ENCODE peak calls at places on chromosome 20, in ten cellular contexts. R is A673, S is stomach, O is HCT116, D is endothelial cell, X is gastrocnemius medialis, F is fibroblast of lung, N is dorsolateral prefrontal cortex, B is hepatocyte, Y is A549. J is an unnamed sample.

GRCh38 chr20:14521436-14521835 is 184.0 kb upstream of the FLRT3 start:
- DNase-seq in R (no peak), S (no peak), O (no peak), D (no peak), X (no peak), F (peak), N (no peak), B (no peak), Y (peak), J (no peak)

GRCh38 chr20:50188287-50188688 is 2.3 kb upstream of the CEBPB start:
- DNase-seq in R (no peak), S (no peak), O (no peak), D (no peak), X (no peak), F (no peak), N (no peak), B (no peak), Y (no peak), J (no peak)

GRCh38 chr20:15220778-15221565 is 883.6 kb upstream of the FLRT3 start:
- DNase-seq in R (no peak), S (no peak), O (no peak), D (no peak), X (no peak), F (no peak), N (no peak), B (no peak), Y (no peak), J (no peak)

GRCh38 chr20:38320221-38320620 is 16.3 kb downstream of the BPI start:
- DNase-seq in R (no peak), S (no peak), O (no peak), D (no peak), X (no peak), F (no peak), N (no peak), B (no peak), Y (no peak), J (no peak)

GRCh38 chr20:53611449-53611894 is 17.8 kb upstream of the ZNF217 start:
- DNase-seq in R (peak), S (peak), O (peak), D (no peak), X (no peak), F (peak), N (peak), B (peak), Y (peak), J (no peak)

GRCh38 chr20:47785321-47785899 is at the start of gene SULF2:
- DNase-seq in R (peak), S (peak), O (no peak), D (peak), X (no peak), F (no peak), N (no peak), B (peak), Y (no peak), J (no peak)

GRCh38 chr20:53827292-53827995 is 233.8 kb upstream of the ZNF217 start:
- DNase-seq in R (no peak), S (no peak), O (no peak), D (no peak), X (no peak), F (peak), N (no peak), B (no peak), Y (no peak), J (no peak)

GRCh38 chr20:11473971-11474370 is 443.7 kb upstream of the BTBD3 start:
- DNase-seq in R (no peak), S (no peak), O (no peak), D (no peak), X (no peak), F (no peak), N (no peak), B (no peak), Y (no peak), J (no peak)

GRCh38 chr20:52279667-52280180 is 88.1 kb upstream of the ZFP64 start:
- DNase-seq in R (peak), S (no peak), O (no peak), D (no peak), X (no peak), F (peak), N (no peak), B (peak), Y (no peak), J (no peak)

GRCh38 chr20:62267543-62267942 is 29.2 kb downstream of the OSBPL2 start:
- DNase-seq in R (no peak), S (no peak), O (no peak), D (no peak), X (peak), F (no peak), N (peak), B (no peak), Y (no peak), J (no peak)

GRCh38 chr20:4797275-4797674 is 75.6 kb downstream of the PRND start:
- DNase-seq in R (no peak), S (no peak), O (no peak), D (no peak), X (no peak), F (no peak), N (no peak), B (no peak), Y (no peak), J (no peak)

GRCh38 chr20:42530855-42531674 is 658.6 kb downstream of the PTPRT start:
- DNase-seq in R (peak), S (no peak), O (no peak), D (no peak), X (no peak), F (no peak), N (no peak), B (peak), Y (peak), J (no peak)

GRCh38 chr20:62776692-62777527 is 19.4 kb upstream of the MRGBP start:
- DNase-seq in R (peak), S (peak), O (peak), D (no peak), X (no peak), F (no peak), N (no peak), B (no peak), Y (peak), J (no peak)

GRCh38 chr20:61263084-61263695 is 11.1 kb downstream of the CDH4 start:
- DNase-seq in R (peak), S (no peak), O (no peak), D (peak), X (no peak), F (peak), N (peak), B (peak), Y (peak), J (peak)

GRCh38 chr20:17202030-17202429 is 24.8 kb upstream of the PCSK2 start:
- DNase-seq in R (no peak), S (no peak), O (no peak), D (no peak), X (no peak), F (no peak), N (no peak), B (no peak), Y (no peak), J (no peak)

GRCh38 chr20:38947931-38948362 is 14.2 kb upstream of the DHX35 start:
- DNase-seq in R (no peak), S (no peak), O (no peak), D (no peak), X (no peak), F (no peak), N (no peak), B (no peak), Y (no peak), J (no peak)

GRCh38 chr20:20695250-20695816 is 17.1 kb downstream of the RALGAPA2 start:
- DNase-seq in R (no peak), S (no peak), O (no peak), D (no peak), X (no peak), F (no peak), N (no peak), B (no peak), Y (no peak), J (no peak)

GRCh38 chr20:47141350-47141921 is 215.1 kb downstream of the ZMYND8 start:
- DNase-seq in R (no peak), S (no peak), O (no peak), D (no peak), X (no peak), F (no peak), N (no peak), B (no peak), Y (no peak), J (no peak)

GRCh38 chr20:5364136-5364821 is 47.5 kb upstream of the PROKR2 start:
- DNase-seq in R (no peak), S (no peak), O (no peak), D (no peak), X (no peak), F (no peak), N (no peak), B (no peak), Y (peak), J (no peak)

GRCh38 chr20:51022803-51023616 is at the start of gene KCNG1:
- DNase-seq in R (peak), S (peak), O (peak), D (peak), X (no peak), F (peak), N (peak), B (peak), Y (peak), J (peak)

GRCh38 chr20:52200870-52201269 is 9.3 kb upstream of the ZFP64 start:
- DNase-seq in R (no peak), S (no peak), O (no peak), D (no peak), X (no peak), F (peak), N (no peak), B (no peak), Y (no peak), J (no peak)

GRCh38 chr20:50368813-50369224 is 141.4 kb upstream of the PTPN1 start:
- DNase-seq in R (peak), S (no peak), O (no peak), D (no peak), X (no peak), F (peak), N (no peak), B (peak), Y (peak), J (no peak)

GRCh38 chr20:48295445-48295903 is 510.2 kb upstream of the SULF2 start:
- DNase-seq in R (peak), S (no peak), O (peak), D (peak), X (no peak), F (peak), N (no peak), B (peak), Y (peak), J (no peak)

GRCh38 chr20:19889011-19889953 is 127.9 kb upstream of the NAA20 start:
- DNase-seq in R (no peak), S (no peak), O (no peak), D (peak), X (no peak), F (peak), N (peak), B (peak), Y (peak), J (no peak)

GRCh38 chr20:54980321-54980960 is 505.0 kb downstream of the DOK5 start:
- DNase-seq in R (peak), S (no peak), O (no peak), D (no peak), X (no peak), F (no peak), N (no peak), B (peak), Y (peak), J (no peak)

GRCh38 chr20:11447371-11448100 is 470.2 kb upstream of the BTBD3 start:
- DNase-seq in R (peak), S (no peak), O (no peak), D (no peak), X (no peak), F (no peak), N (no peak), B (no peak), Y (no peak), J (no peak)

GRCh38 chr20:4883051-4883450 is 118.3 kb downstream of the SLC23A2 start:
- DNase-seq in R (no peak), S (no peak), O (no peak), D (no peak), X (no peak), F (no peak), N (no peak), B (no peak), Y (no peak), J (no peak)

GRCh38 chr20:61925555-61926252 is 140.0 kb downstream of the TAF4 start:
- DNase-seq in R (peak), S (no peak), O (peak), D (no peak), X (no peak), F (peak), N (no peak), B (no peak), Y (no peak), J (no peak)

GRCh38 chr20:19699132-19699971 is 58.7 kb upstream of the RIN2 start:
- DNase-seq in R (peak), S (no peak), O (peak), D (no peak), X (no peak), F (peak), N (no peak), B (peak), Y (peak), J (no peak)

GRCh38 chr20:45322952-45323383 is 14.9 kb upstream of the MATN4 start:
- DNase-seq in R (peak), S (peak), O (peak), D (no peak), X (peak), F (peak), N (peak), B (peak), Y (peak), J (no peak)

GRCh38 chr20:61743606-61744005 is 322.1 kb downstream of the TAF4 start:
- DNase-seq in R (no peak), S (no peak), O (no peak), D (no peak), X (no peak), F (no peak), N (no peak), B (no peak), Y (no peak), J (no peak)

DNA sequence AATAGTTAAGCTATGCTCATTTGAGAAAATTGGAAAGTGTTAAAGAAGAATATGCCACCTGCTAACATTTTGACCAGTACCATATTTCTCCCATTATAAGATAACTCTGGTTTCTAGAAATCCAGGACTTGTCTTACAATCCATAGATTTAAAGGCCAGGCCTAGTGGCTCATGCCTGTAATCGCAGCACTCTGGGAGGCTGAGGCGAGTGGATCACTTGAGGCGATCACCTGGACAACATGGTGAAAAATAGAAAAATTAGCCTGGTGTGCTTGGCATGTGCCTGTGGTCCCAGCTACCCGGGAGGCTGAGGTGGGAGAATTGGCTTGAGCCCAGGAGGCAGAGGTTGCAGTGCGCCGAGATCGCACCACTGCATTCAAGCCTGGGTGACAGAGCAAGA is 26.7 kb upstream of the MAPRE1 start:
- DNase-seq in R (no peak), S (no peak), O (no peak), D (no peak), X (no peak), F (no peak), N (no peak), B (no peak), Y (no peak), J (no peak)
- TF ChIP-seq CTCF in R (peak), S (no peak), O (no peak), D (no peak), X (no peak), F (peak), N (no peak), B (no peak), Y (no peak), J (peak)

GRCh38 chr20:24797864-24798655 is 151.0 kb upstream of the CST7 start:
- DNase-seq in R (no peak), S (no peak), O (no peak), D (no peak), X (no peak), F (no peak), N (no peak), B (no peak), Y (no peak), J (no peak)

GRCh38 chr20:24796236-24796635 is 152.8 kb upstream of the CST7 start:
- DNase-seq in R (no peak), S (no peak), O (no peak), D (no peak), X (no peak), F (no peak), N (no peak), B (no peak), Y (no peak), J (no peak)

GRCh38 chr20:24791949-24792348 is 157.1 kb upstream of the CST7 start:
- DNase-seq in R (no peak), S (no peak), O (no peak), D (no peak), X (no peak), F (no peak), N (no peak), B (no peak), Y (no peak), J (no peak)

GRCh38 chr20:24792641-24793495 is 156.2 kb upstream of the CST7 start:
- DNase-seq in R (peak), S (no peak), O (no peak), D (no peak), X (no peak), F (no peak), N (no peak), B (no peak), Y (no peak), J (no peak)

DNA sequence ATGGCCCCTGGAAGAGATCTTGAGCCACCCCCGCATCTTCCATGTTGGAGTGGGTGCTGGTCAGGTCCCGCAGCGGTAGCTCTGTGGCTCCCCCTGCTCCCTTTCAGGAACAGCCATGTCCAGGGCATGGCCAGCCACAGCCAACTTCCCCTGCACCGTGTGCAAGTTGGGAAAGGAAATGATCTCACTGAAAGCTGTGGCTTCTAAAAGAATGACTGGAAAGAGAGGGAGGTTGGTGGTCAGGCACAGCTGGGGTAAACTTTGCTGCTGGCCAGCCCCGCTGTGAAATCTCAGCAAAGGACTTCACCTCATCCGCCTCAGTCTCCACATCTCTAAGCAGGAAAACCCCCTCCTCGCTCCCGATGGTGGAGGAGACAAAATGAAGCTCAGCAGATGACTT is 153.6 kb upstream of the CST7 start:
- DNase-seq in R (no peak), S (no peak), O (no peak), D (no peak), X (no peak), F (no peak), N (no peak), B (no peak), Y (no peak), J (no peak)
- TF ChIP-seq CTCF in R (no peak), S (no peak), O (no peak), D (no peak), X (no peak), F (no peak), N (no peak), B (no peak), Y (no peak), J (no peak)

DNA sequence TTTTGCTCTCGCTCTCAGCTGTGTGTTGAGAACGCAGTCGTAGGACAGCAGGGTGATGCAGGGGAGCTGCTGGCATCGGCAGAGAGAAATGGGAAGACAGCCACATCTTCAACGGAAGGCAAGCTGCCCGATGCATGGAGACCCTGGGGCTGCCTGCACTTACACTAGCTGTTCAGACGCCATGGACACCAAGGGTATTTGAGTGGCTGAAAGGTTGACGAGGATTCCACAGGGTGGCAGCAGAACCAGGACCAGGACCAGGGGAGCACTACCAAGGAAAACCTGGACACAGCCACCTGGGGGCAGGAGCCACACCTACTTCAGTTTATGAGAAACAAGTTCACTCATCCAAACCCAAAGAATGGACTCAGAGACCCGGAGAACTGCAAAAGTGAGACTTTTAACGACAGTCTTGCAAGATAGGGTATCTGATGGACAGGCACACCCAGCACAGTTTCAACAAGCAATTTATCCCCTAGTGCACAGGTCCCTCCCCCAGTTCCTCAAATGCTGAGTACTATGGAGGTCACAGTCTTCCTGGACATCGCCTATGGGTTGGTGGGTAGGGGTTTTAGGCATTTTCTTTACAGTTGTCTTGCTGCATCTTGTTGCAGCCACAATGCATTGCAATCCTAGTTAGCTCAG is 56.3 kb upstream of the ENTPD6 start:
- DNase-seq in R (no peak), S (no peak), O (peak), D (no peak), X (no peak), F (no peak), N (no peak), B (no peak), Y (peak), J (no peak)
- TF ChIP-seq CTCF in R (no peak), S (no peak), O (peak), D (no peak), X (no peak), F (no peak), N (no peak), B (peak), Y (peak), J (no peak)

GRCh38 chr20:23198815-23199214 is 112.7 kb upstream of the CD93 start:
- DNase-seq in R (no peak), S (no peak), O (no peak), D (no peak), X (no peak), F (no peak), N (no peak), B (no peak), Y (no peak), J (no peak)

GRCh38 chr20:23201658-23202057 is 115.5 kb upstream of the CD93 start:
- DNase-seq in R (no peak), S (no peak), O (no peak), D (no peak), X (no peak), F (no peak), N (no peak), B (no peak), Y (no peak), J (no peak)

GRCh38 chr20:23199356-23199755 is 113.2 kb upstream of the CD93 start:
- DNase-seq in R (no peak), S (no peak), O (no peak), D (no peak), X (no peak), F (no peak), N (no peak), B (no peak), Y (no peak), J (no peak)

GRCh38 chr20:23200413-23200812 is 114.3 kb upstream of the CD93 start:
- DNase-seq in R (no peak), S (no peak), O (no peak), D (no peak), X (no peak), F (no peak), N (no peak), B (no peak), Y (no peak), J (no peak)

DNA sequence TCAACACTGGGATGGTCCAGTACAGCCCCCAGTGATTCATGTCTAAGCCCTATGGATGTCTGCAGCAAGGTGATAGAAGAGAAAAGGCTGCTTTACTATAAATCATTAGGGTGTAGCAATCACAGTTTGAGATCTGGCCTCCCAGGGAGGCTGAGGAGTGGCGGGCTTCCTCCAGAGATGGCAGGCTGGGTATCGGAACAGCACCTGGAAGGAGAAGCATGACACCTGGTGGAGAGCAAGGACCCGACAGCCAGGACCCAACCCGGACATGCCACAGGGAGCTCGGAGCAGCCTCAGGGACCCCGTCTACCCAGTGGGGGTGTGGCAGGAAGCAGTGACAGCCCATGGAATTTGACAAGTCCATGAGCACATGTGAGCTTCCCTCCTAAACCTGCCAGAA is 114.8 kb upstream of the CD93 start:
- DNase-seq in R (peak), S (peak), O (peak), D (peak), X (no peak), F (peak), N (no peak), B (peak), Y (peak), J (no peak)
- TF ChIP-seq CTCF in R (peak), S (no peak), O (peak), D (peak), X (peak), F (peak), N (no peak), B (peak), Y (peak), J (peak)

GRCh38 chr20:7161690-7162089 is 394.2 kb downstream of the BMP2 start:
- DNase-seq in R (peak), S (no peak), O (no peak), D (peak), X (no peak), F (peak), N (peak), B (peak), Y (peak), J (no peak)
- TF ChIP-seq CTCF in R (peak), S (no peak), O (no peak), D (peak), X (no peak), F (peak), N (peak), B (peak), Y (no peak), J (peak)